ENCODE peak calls at places on chromosomes 16 and 17, in eight cellular contexts. One of them, this sample, is unnamed.

GRCh38 chr17:33127706-33128105 is 136.1 kb downstream of the SPACA3 start:
- DNase-seq in spleen: no peak
- DNase-seq in ovary: no peak
- DNase-seq in lower leg skin: peak
- DNase-seq in adrenal gland: no peak
- DNase-seq in body of pancreas: no peak
- DNase-seq in esophagus muscularis mucosa: no peak
- DNase-seq in IMR-90: no peak
- DNase-seq in this sample: no peak

GRCh38 chr17:58268774-58269556 is 11.8 kb downstream of the MPO start:
- DNase-seq in lower leg skin: no peak
- DNase-seq in IMR-90: no peak
- DNase-seq in adrenal gland: no peak
- DNase-seq in ovary: no peak
- DNase-seq in esophagus muscularis mucosa: no peak
- DNase-seq in body of pancreas: no peak
- DNase-seq in spleen: peak
- DNase-seq in this sample: no peak

GRCh38 chr16:84286568-84287220 is 8.0 kb upstream of the WFDC1 start:
- DNase-seq in body of pancreas: peak
- DNase-seq in esophagus muscularis mucosa: no peak
- DNase-seq in adrenal gland: peak
- DNase-seq in lower leg skin: no peak
- DNase-seq in IMR-90: peak
- DNase-seq in spleen: peak
- DNase-seq in ovary: peak
- DNase-seq in this sample: no peak

GRCh38 chr17:28045304-28045703 is 2.8 kb downstream of the NLK start:
- DNase-seq in IMR-90: no peak
- DNase-seq in spleen: no peak
- DNase-seq in adrenal gland: no peak
- DNase-seq in body of pancreas: no peak
- DNase-seq in lower leg skin: no peak
- DNase-seq in esophagus muscularis mucosa: no peak
- DNase-seq in ovary: no peak
- DNase-seq in this sample: no peak

GRCh38 chr16:67528222-67528869 is at the start of gene RIPOR1:
- DNase-seq in IMR-90: no peak
- DNase-seq in lower leg skin: no peak
- DNase-seq in spleen: peak
- DNase-seq in esophagus muscularis mucosa: no peak
- DNase-seq in adrenal gland: peak
- DNase-seq in ovary: peak
- DNase-seq in body of pancreas: peak
- DNase-seq in this sample: peak

GRCh38 chr17:30958187-30958586 is 12.7 kb upstream of the RNF135 start:
- DNase-seq in spleen: no peak
- DNase-seq in ovary: no peak
- DNase-seq in lower leg skin: no peak
- DNase-seq in esophagus muscularis mucosa: no peak
- DNase-seq in adrenal gland: no peak
- DNase-seq in body of pancreas: peak
- DNase-seq in IMR-90: no peak
- DNase-seq in this sample: peak

GRCh38 chr17:11144358-11145233 is 96.4 kb upstream of the SHISA6 start:
- DNase-seq in lower leg skin: peak
- DNase-seq in spleen: no peak
- DNase-seq in esophagus muscularis mucosa: no peak
- DNase-seq in adrenal gland: peak
- DNase-seq in IMR-90: no peak
- DNase-seq in ovary: no peak
- DNase-seq in body of pancreas: peak
- DNase-seq in this sample: peak

GRCh38 chr17:58302919-58303551 is 22.3 kb upstream of the MPO start:
- DNase-seq in lower leg skin: no peak
- DNase-seq in IMR-90: no peak
- DNase-seq in esophagus muscularis mucosa: peak
- DNase-seq in adrenal gland: no peak
- DNase-seq in body of pancreas: no peak
- DNase-seq in spleen: no peak
- DNase-seq in ovary: no peak
- DNase-seq in this sample: no peak

GRCh38 chr17:81397314-81398169 is 2.3 kb downstream of the BAHCC1 start:
- DNase-seq in body of pancreas: no peak
- DNase-seq in IMR-90: peak
- DNase-seq in adrenal gland: no peak
- DNase-seq in spleen: no peak
- DNase-seq in esophagus muscularis mucosa: no peak
- DNase-seq in lower leg skin: no peak
- DNase-seq in ovary: no peak
- DNase-seq in this sample: peak

GRCh38 chr16:35798885-35799426 is 2339.5 kb downstream of the TP53TG3F start:
- DNase-seq in lower leg skin: no peak
- DNase-seq in spleen: no peak
- DNase-seq in esophagus muscularis mucosa: peak
- DNase-seq in IMR-90: no peak
- DNase-seq in body of pancreas: no peak
- DNase-seq in ovary: no peak
- DNase-seq in adrenal gland: no peak
- DNase-seq in this sample: no peak

GRCh38 chr17:2924211-2924610 is 128.0 kb downstream of the RAP1GAP2 start:
- DNase-seq in lower leg skin: no peak
- DNase-seq in IMR-90: peak
- DNase-seq in ovary: no peak
- DNase-seq in adrenal gland: no peak
- DNase-seq in body of pancreas: no peak
- DNase-seq in spleen: no peak
- DNase-seq in esophagus muscularis mucosa: no peak
- DNase-seq in this sample: no peak

GRCh38 chr16:48317614-48318013 is 67.6 kb downstream of the SIAH1 start:
- DNase-seq in IMR-90: peak
- DNase-seq in body of pancreas: peak
- DNase-seq in esophagus muscularis mucosa: no peak
- DNase-seq in adrenal gland: no peak
- DNase-seq in lower leg skin: no peak
- DNase-seq in ovary: no peak
- DNase-seq in spleen: no peak
- DNase-seq in this sample: no peak

GRCh38 chr17:77441130-77441920 is 300.6 kb downstream of the SEC14L1 start:
- DNase-seq in IMR-90: no peak
- DNase-seq in spleen: peak
- DNase-seq in ovary: no peak
- DNase-seq in body of pancreas: peak
- DNase-seq in lower leg skin: no peak
- DNase-seq in adrenal gland: no peak
- DNase-seq in esophagus muscularis mucosa: no peak
- DNase-seq in this sample: no peak

GRCh38 chr17:44564429-44564828 is 7.1 kb downstream of the FZD2 start:
- DNase-seq in body of pancreas: no peak
- DNase-seq in esophagus muscularis mucosa: no peak
- DNase-seq in spleen: no peak
- DNase-seq in ovary: no peak
- DNase-seq in adrenal gland: no peak
- DNase-seq in lower leg skin: no peak
- DNase-seq in IMR-90: no peak
- DNase-seq in this sample: no peak

GRCh38 chr16:15856217-15856616 is 611 bp downstream of the MYH11 start:
- DNase-seq in adrenal gland: no peak
- DNase-seq in ovary: no peak
- DNase-seq in body of pancreas: no peak
- DNase-seq in spleen: no peak
- DNase-seq in esophagus muscularis mucosa: no peak
- DNase-seq in IMR-90: no peak
- DNase-seq in lower leg skin: no peak
- DNase-seq in this sample: no peak

GRCh38 chr16:15857779-15858560 is 1.1 kb upstream of the MYH11 start:
- DNase-seq in spleen: no peak
- DNase-seq in adrenal gland: peak
- DNase-seq in body of pancreas: peak
- DNase-seq in ovary: peak
- DNase-seq in lower leg skin: no peak
- DNase-seq in esophagus muscularis mucosa: no peak
- DNase-seq in IMR-90: peak
- DNase-seq in this sample: no peak

GRCh38 chr16:15855704-15856003 is 1.2 kb downstream of the MYH11 start:
- DNase-seq in IMR-90: no peak
- DNase-seq in adrenal gland: no peak
- DNase-seq in lower leg skin: no peak
- DNase-seq in spleen: no peak
- DNase-seq in body of pancreas: no peak
- DNase-seq in ovary: no peak
- DNase-seq in esophagus muscularis mucosa: no peak
- DNase-seq in this sample: no peak

GRCh38 chr16:15858921-15859668 is 2.3 kb upstream of the MYH11 start:
- DNase-seq in esophagus muscularis mucosa: no peak
- DNase-seq in lower leg skin: no peak
- DNase-seq in adrenal gland: no peak
- DNase-seq in IMR-90: no peak
- DNase-seq in ovary: no peak
- DNase-seq in body of pancreas: no peak
- DNase-seq in spleen: no peak
- DNase-seq in this sample: no peak

DNA sequence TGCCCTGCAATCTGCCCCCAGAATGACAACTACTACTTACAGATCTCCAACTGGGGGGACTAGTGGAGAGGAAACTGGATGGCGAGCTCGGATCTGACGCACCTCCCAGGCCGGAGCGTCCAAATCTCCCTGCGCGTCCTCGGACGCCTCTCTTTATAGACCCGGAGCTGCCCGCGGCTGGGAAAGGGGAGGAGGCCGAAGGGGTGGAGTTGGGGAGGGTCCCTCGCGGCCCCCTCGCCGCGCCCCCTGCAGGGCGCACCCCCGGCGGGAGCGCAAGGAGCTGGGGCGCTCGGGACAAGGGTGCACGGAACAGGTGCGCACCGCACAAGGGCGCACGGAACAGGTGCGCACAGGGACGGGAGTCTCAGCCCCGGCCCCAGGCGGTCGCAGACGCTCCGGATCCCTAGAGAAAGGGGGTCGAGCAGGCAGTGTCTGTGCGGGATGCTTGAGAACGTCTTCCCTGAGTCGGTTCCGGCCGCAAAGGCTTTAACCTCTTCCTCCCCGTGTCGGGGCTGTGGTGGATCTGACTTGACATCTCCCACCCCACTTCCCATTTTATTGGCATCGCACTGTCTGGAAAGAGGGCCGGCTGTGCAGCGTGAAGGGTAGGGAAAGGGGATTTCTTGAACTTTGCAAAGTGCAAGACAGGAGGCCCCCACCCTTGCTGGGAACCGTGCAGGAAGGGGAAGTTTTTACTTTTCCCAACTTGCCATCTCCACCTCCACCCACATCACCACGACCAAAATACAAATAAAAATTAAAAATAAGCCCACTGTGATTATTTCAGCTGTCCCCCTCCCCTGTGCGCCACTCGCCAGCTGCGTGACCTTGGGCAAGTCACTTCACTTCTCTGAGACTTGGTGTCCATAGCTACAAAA is at the start of gene MYH11:
- DNase-seq in ovary: peak
- DNase-seq in lower leg skin: no peak
- DNase-seq in body of pancreas: no peak
- DNase-seq in esophagus muscularis mucosa: no peak
- DNase-seq in IMR-90: no peak
- DNase-seq in adrenal gland: no peak
- DNase-seq in spleen: no peak
- DNase-seq in this sample: no peak
- TF ChIP-seq POLR2A in ovary: no peak
- TF ChIP-seq POLR2A in lower leg skin: no peak
- TF ChIP-seq POLR2A in body of pancreas: no peak
- TF ChIP-seq POLR2A in esophagus muscularis mucosa: peak
- TF ChIP-seq POLR2A in IMR-90: no peak
- TF ChIP-seq POLR2A in adrenal gland: no peak
- TF ChIP-seq POLR2A in spleen: no peak
- TF ChIP-seq POLR2A in this sample: no peak

DNA sequence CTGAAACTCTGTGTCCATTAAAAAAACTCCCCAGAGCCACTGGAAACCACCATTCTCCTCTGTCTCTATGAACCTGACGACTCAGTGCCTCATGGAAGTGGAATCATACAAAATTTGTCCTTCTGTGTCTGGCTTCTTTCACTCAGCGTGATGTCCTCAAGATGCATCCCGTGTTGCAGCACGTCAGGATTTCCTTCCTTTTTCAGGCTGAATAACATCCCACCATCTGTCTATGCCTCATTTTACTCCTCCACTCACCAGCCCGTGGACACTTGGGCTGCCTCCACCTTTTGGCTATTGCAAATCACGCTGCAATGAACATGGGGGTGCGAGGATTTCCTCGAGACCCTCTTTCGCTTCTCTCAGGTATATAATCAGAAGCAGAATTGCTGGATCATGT is 12.7 kb upstream of the ALDH3A1 start:
- DNase-seq in lower leg skin: no peak
- DNase-seq in body of pancreas: no peak
- DNase-seq in adrenal gland: no peak
- DNase-seq in ovary: no peak
- DNase-seq in spleen: no peak
- DNase-seq in IMR-90: no peak
- DNase-seq in esophagus muscularis mucosa: no peak
- DNase-seq in this sample: no peak
- TF ChIP-seq POLR2A in lower leg skin: no peak
- TF ChIP-seq POLR2A in body of pancreas: no peak
- TF ChIP-seq POLR2A in adrenal gland: no peak
- TF ChIP-seq POLR2A in ovary: no peak
- TF ChIP-seq POLR2A in spleen: no peak
- TF ChIP-seq POLR2A in IMR-90: no peak
- TF ChIP-seq POLR2A in esophagus muscularis mucosa: no peak
- TF ChIP-seq POLR2A in this sample: no peak

DNA sequence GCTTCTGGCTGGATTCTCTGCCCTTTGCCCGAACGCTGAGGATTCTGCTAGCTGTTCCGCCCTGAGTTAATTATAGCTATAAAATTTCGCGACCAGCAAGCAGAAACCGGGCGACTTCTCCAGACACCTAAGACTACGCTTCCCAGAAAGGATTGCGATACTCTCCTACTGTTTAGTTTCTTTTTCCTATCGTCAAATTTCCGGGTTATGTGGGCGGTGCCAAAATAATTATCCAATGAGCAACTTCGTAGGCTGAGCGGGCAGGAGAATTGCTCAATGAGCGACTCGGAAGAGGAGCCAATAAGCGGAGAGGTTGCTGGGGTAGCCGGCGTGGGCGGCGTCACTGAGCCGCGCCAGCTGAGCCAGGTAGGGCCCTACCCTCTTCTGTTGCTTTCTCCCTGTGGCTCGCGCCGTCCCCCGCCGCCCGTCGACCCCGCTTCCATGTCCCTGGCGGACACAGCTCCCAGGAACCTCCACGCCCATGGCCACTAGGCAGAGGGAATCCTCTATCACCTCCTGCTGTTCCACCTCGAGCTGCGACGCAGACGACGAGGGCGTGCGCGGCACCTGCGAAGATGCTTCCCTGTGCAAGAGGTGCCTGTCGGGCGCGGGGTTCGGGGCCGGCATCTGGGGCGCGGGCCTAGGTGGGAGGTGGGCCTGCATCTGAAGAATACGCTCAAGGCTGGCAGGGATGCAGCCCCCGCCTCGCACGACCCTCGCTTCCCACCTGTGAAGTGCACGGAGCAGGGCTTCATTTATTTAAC is at the start of gene LCMT1:
- DNase-seq in IMR-90: peak
- DNase-seq in lower leg skin: peak
- DNase-seq in spleen: peak
- DNase-seq in ovary: peak
- DNase-seq in esophagus muscularis mucosa: peak
- DNase-seq in body of pancreas: peak
- DNase-seq in adrenal gland: peak
- DNase-seq in this sample: peak
- TF ChIP-seq POLR2A in IMR-90: peak
- TF ChIP-seq POLR2A in lower leg skin: no peak
- TF ChIP-seq POLR2A in spleen: no peak
- TF ChIP-seq POLR2A in ovary: peak
- TF ChIP-seq POLR2A in esophagus muscularis mucosa: no peak
- TF ChIP-seq POLR2A in body of pancreas: no peak
- TF ChIP-seq POLR2A in adrenal gland: peak
- TF ChIP-seq POLR2A in this sample: peak

GRCh38 chr16:29664133-29664912 is 1.3 kb downstream of the SPN start:
- DNase-seq in adrenal gland: no peak
- DNase-seq in IMR-90: no peak
- DNase-seq in body of pancreas: peak
- DNase-seq in lower leg skin: no peak
- DNase-seq in spleen: peak
- DNase-seq in ovary: no peak
- DNase-seq in esophagus muscularis mucosa: no peak
- DNase-seq in this sample: peak
- TF ChIP-seq POLR2A in adrenal gland: no peak
- TF ChIP-seq POLR2A in IMR-90: no peak
- TF ChIP-seq POLR2A in body of pancreas: no peak
- TF ChIP-seq POLR2A in lower leg skin: no peak
- TF ChIP-seq POLR2A in spleen: no peak
- TF ChIP-seq POLR2A in ovary: no peak
- TF ChIP-seq POLR2A in esophagus muscularis mucosa: no peak
- TF ChIP-seq POLR2A in this sample: no peak

This sample was measured in erythroblast.